ENCODE peak calls at places on chromosomes 1 and 21, in nine cellular contexts. U, C, P, K, I, L, M, H and D are unnamed samples.

GRCh38 chr1:159821171-159821867 is 5.4 kb upstream of the SLAMF8 start:
- DNase-seq in U (no peak), C (no peak), P (no peak), K (no peak), I (peak; percentile 50), L (no peak), M (peak; percentile 49), H (peak; percentile 67), D (no peak)

GRCh38 chr1:79133703-79134258 is 127.3 kb upstream of the ADGRL4 start:
- DNase-seq in U (no peak), C (no peak), P (no peak), K (peak; percentile 11), I (no peak), L (no peak), M (no peak), H (peak; percentile 11), D (no peak)

GRCh38 chr1:155272466-155273133 is 704 bp downstream of the CLK2 start:
- DNase-seq in U (peak; percentile 9), C (no peak), P (no peak), K (peak; percentile 81), I (peak; percentile 47), L (no peak), M (no peak), H (peak; percentile 79), D (peak; percentile 65)

GRCh38 chr1:172132836-172133235 is 287.6 kb upstream of the C1orf105 start:
- DNase-seq in U (no peak), C (no peak), P (no peak), K (no peak), I (no peak), L (no peak), M (no peak), H (no peak), D (no peak)

GRCh38 chr1:52059326-52059725 is 3.2 kb downstream of the BTF3L4 start:
- DNase-seq in U (no peak), C (no peak), P (no peak), K (peak; percentile 77), I (peak; percentile 44), L (no peak), M (no peak), H (peak; percentile 70), D (peak; percentile 80)

GRCh38 chr1:168512864-168513595 is 30.8 kb downstream of the XCL2 start:
- DNase-seq in U (no peak), C (no peak), P (peak; percentile 26), K (no peak), I (no peak), L (no peak), M (no peak), H (no peak), D (no peak)

GRCh38 chr1:31763671-31764306 is 351 bp downstream of the ADGRB2 start:
- DNase-seq in U (no peak), C (no peak), P (peak; percentile 33), K (no peak), I (no peak), L (no peak), M (no peak), H (no peak), D (no peak)

GRCh38 chr1:246815693-246816270 is 91.6 kb downstream of the SCCPDH start:
- DNase-seq in U (no peak), C (no peak), P (no peak), K (no peak), I (no peak), L (no peak), M (no peak), H (no peak), D (no peak)

GRCh38 chr1:92804721-92805169 is 19.8 kb upstream of the EVI5 start:
- DNase-seq in U (no peak), C (peak; percentile 73), P (no peak), K (peak; percentile 99), I (peak; percentile 82), L (peak; percentile 44), M (peak; percentile 82), H (peak; percentile 98), D (peak; percentile 98)

GRCh38 chr1:91651671-91652071 is 151.0 kb downstream of the CDC7 start:
- DNase-seq in U (no peak), C (peak; percentile 76), P (no peak), K (peak; percentile 62), I (no peak), L (peak; percentile 80), M (no peak), H (peak; percentile 79), D (peak; percentile 70)

GRCh38 chr1:115182012-115182715 is 92.9 kb upstream of the TSPAN2 start:
- DNase-seq in U (no peak), C (no peak), P (no peak), K (no peak), I (no peak), L (no peak), M (no peak), H (no peak), D (no peak)

GRCh38 chr21:30395731-30396130 is at the start of gene KRTAP13-1:
- DNase-seq in U (no peak), C (no peak), P (no peak), K (no peak), I (no peak), L (no peak), M (no peak), H (no peak), D (no peak)

GRCh38 chr1:14996133-14997050 is 157.2 kb upstream of the TMEM51 start:
- DNase-seq in U (no peak), C (no peak), P (no peak), K (peak; percentile 62), I (peak; percentile 77), L (no peak), M (no peak), H (peak; percentile 61), D (peak; percentile 80)

GRCh38 chr1:234111458-234112142 is 207.1 kb downstream of the SLC35F3 start:
- DNase-seq in U (no peak), C (no peak), P (no peak), K (peak; percentile 17), I (no peak), L (no peak), M (peak; percentile 47), H (peak; percentile 10), D (no peak)

GRCh38 chr1:25022361-25023189 is 92.5 kb upstream of the RUNX3 start:
- DNase-seq in U (no peak), C (peak; percentile 41), P (peak; percentile 94), K (peak; percentile 96), I (peak; percentile 96), L (peak; percentile 33), M (peak; percentile 83), H (peak; percentile 99), D (peak; percentile 89)

GRCh38 chr1:154193821-154194220 is 1.9 kb upstream of the TPM3 start:
- DNase-seq in U (no peak), C (peak; percentile 25), P (no peak), K (no peak), I (no peak), L (no peak), M (no peak), H (no peak), D (no peak)

GRCh38 chr1:100320311-100321097 is 31.8 kb upstream of the CDC14A start:
- DNase-seq in U (no peak), C (no peak), P (no peak), K (no peak), I (no peak), L (no peak), M (no peak), H (no peak), D (no peak)

GRCh38 chr1:37474697-37475379 is 458 bp downstream of the ZC3H12A start:
- DNase-seq in U (no peak), C (no peak), P (no peak), K (peak; percentile 50), I (peak; percentile 31), L (no peak), M (peak; percentile 56), H (no peak), D (no peak)

GRCh38 chr1:165936542-165936941 is 109.1 kb downstream of the UCK2 start:
- DNase-seq in U (no peak), C (no peak), P (no peak), K (no peak), I (no peak), L (no peak), M (no peak), H (no peak), D (no peak)

GRCh38 chr1:167926486-167926997 is 9.9 kb upstream of the DCAF6 start:
- DNase-seq in U (no peak), C (no peak), P (no peak), K (no peak), I (no peak), L (no peak), M (no peak), H (no peak), D (no peak)

GRCh38 chr1:31700468-31701136 is 3.2 kb downstream of the COL16A1 start:
- DNase-seq in U (no peak), C (no peak), P (no peak), K (no peak), I (no peak), L (no peak), M (no peak), H (no peak), D (no peak)

GRCh38 chr21:38286739-38287426 is 30.1 kb downstream of the KCNJ15 start:
- DNase-seq in U (no peak), C (no peak), P (no peak), K (no peak), I (peak; percentile 45), L (no peak), M (no peak), H (no peak), D (no peak)

GRCh38 chr1:205354259-205354904 is 2.3 kb downstream of the KLHDC8A start:
- DNase-seq in U (peak; percentile 57), C (peak; percentile 56), P (peak; percentile 46), K (peak; percentile 71), I (peak; percentile 50), L (peak; percentile 49), M (no peak), H (peak; percentile 88), D (peak; percentile 67)